ENCODE peak calls at places on chromosomes 1 and 21, in four cellular contexts. J is GM12878, A is K562, G is HepG2. U is an unnamed sample.
A peak's percentile ranks its signal among the peaks of the same experiment; 100 is the strongest.

GRCh38 chr1:217540321-217540720 is 90.6 kb downstream of the GPATCH2 start:
- DNase-seq in J (no peak), A (no peak), G (no peak), U (no peak)

GRCh38 chr21:34553199-34553952 is 41.4 kb upstream of the KCNE1 start:
- DNase-seq in J (no peak), A (no peak), G (no peak), U (no peak)

GRCh38 chr1:115337633-115338456 is at the start of gene NGF:
- DNase-seq in J (no peak), A (no peak), G (no peak), U (peak; percentile 63)

GRCh38 chr1:184296466-184297243 is 90.2 kb upstream of the C1orf21 start:
- DNase-seq in J (no peak), A (no peak), G (no peak), U (no peak)

GRCh38 chr1:17919525-17920439 is 164.6 kb downstream of the ACTL8 start:
- DNase-seq in J (no peak), A (peak; percentile 48), G (no peak), U (peak; percentile 21)

GRCh38 chr21:32918467-32919140 is 107.1 kb upstream of the OLIG2 start:
- DNase-seq in J (no peak), A (no peak), G (no peak), U (no peak)

GRCh38 chr1:26784023-26784871 is 3.5 kb upstream of the PIGV start:
- DNase-seq in J (no peak), A (peak; percentile 95), G (peak; percentile 99), U (no peak)

GRCh38 chr1:21604208-21604957 is 64.8 kb downstream of the RAP1GAP start:
- DNase-seq in J (no peak), A (no peak), G (no peak), U (no peak)

GRCh38 chr1:19450811-19451564 is 34.4 kb downstream of the CAPZB start:
- DNase-seq in J (no peak), A (no peak), G (no peak), U (no peak)

GRCh38 chr1:203325004-203325417 is 19.7 kb downstream of the BTG2 start:
- DNase-seq in J (peak; percentile 94), A (no peak), G (no peak), U (peak; percentile 48)

GRCh38 chr1:203323587-203323986 is 18.3 kb downstream of the BTG2 start:
- DNase-seq in J (no peak), A (no peak), G (no peak), U (no peak)

GRCh38 chr1:203325418-203326091 is 20.2 kb downstream of the BTG2 start:
- DNase-seq in J (no peak), A (no peak), G (no peak), U (peak; percentile 51)

GRCh38 chr1:203322480-203323179 is 17.3 kb downstream of the BTG2 start:
- DNase-seq in J (no peak), A (no peak), G (no peak), U (no peak)

GRCh38 chr1:203324103-203325003 is 19.0 kb downstream of the BTG2 start:
- DNase-seq in J (no peak), A (no peak), G (no peak), U (no peak)
- TF ChIP-seq BRCA1 in J (no peak), A (no peak), G (no peak), U (no peak)

GRCh38 chr1:227440167-227440566 is 121.9 kb upstream of the CDC42BPA start:
- DNase-seq in J (no peak), A (no peak), G (no peak), U (no peak)

GRCh38 chr1:227434808-227435207 is 116.5 kb upstream of the CDC42BPA start:
- DNase-seq in J (no peak), A (no peak), G (no peak), U (no peak)

GRCh38 chr1:227433663-227434062 is 115.4 kb upstream of the CDC42BPA start:
- DNase-seq in J (no peak), A (no peak), G (no peak), U (no peak)

GRCh38 chr1:227432981-227433380 is 114.7 kb upstream of the CDC42BPA start:
- DNase-seq in J (no peak), A (no peak), G (no peak), U (no peak)

GRCh38 chr1:227437495-227438008 is 119.3 kb upstream of the CDC42BPA start:
- DNase-seq in J (no peak), A (peak; percentile 83), G (peak; percentile 25), U (no peak)
- TF ChIP-seq BRCA1 in J (no peak), A (no peak), G (no peak), U (no peak)

GRCh38 chr1:99264201-99265021 is at the start of gene PLPPR4:
- DNase-seq in J (no peak), A (peak; percentile 16), G (no peak), U (peak; percentile 2)
- TF ChIP-seq BRCA1 in J (no peak), A (no peak), G (no peak), U (no peak)

GRCh38 chr1:201850053-201850397 is 21.1 kb downstream of the IPO9 start:
- DNase-seq in J (no peak), A (no peak), G (no peak), U (no peak)
- TF ChIP-seq BRCA1 in J (no peak), A (no peak), G (no peak), U (no peak)

GRCh38 chr1:41671116-41671755 is 186.8 kb upstream of the EDN2 start:
- DNase-seq in J (no peak), A (no peak), G (no peak), U (no peak)
- TF ChIP-seq BRCA1 in J (no peak), A (no peak), G (no peak), U (no peak)